ENCODE peak calls at places on chromosomes 6 and 20, in six cellular contexts. C is astrocyte of the cerebellum, B is ovary, P is neuronal stem cell, W is AG20443, T is NCI-H748 treated with DMSO at 0.1 percent for 48 hours. E is an unnamed sample.

GRCh38 chr20:50092436-50092835 is 20.5 kb downstream of the UBE2V1 start:
- DNase-seq in P (no peak), T (no peak), B (no peak), C (no peak), W (peak), E (no peak)

GRCh38 chr6:21826031-21826430 is 232.5 kb downstream of the SOX4 start:
- DNase-seq in T (no peak), B (no peak), C (no peak), P (peak), W (peak), E (no peak)

GRCh38 chr20:34604980-34605788 is 46.7 kb downstream of the MAP1LC3A start:
- DNase-seq in C (no peak), B (no peak), P (no peak), T (no peak), W (peak), E (peak)

GRCh38 chr20:31717478-31717946 is 5.2 kb downstream of the BCL2L1 start:
- DNase-seq in W (no peak), P (no peak), B (no peak), C (no peak), T (no peak), E (no peak)

GRCh38 chr6:7758456-7758855 is 32.6 kb downstream of the BMP6 start:
- DNase-seq in T (no peak), B (peak), P (no peak), W (peak), C (peak), E (peak)

GRCh38 chr20:32017711-32018251 is 7.5 kb downstream of the CCM2L start:
- DNase-seq in W (no peak), P (peak), B (no peak), C (no peak), T (peak), E (no peak)

GRCh38 chr6:146990284-146990683 is 213.9 kb upstream of the STXBP5 start:
- DNase-seq in P (no peak), T (no peak), B (no peak), W (peak), C (peak), E (peak)

GRCh38 chr20:63855363-63856110 is 5.8 kb upstream of the ABHD16B start:
- DNase-seq in P (no peak), C (no peak), T (no peak), B (peak), W (no peak), E (no peak)

GRCh38 chr6:141335476-141335875 is 797.2 kb upstream of the GJE1 start:
- DNase-seq in C (no peak), T (no peak), P (no peak), B (no peak), W (no peak), E (no peak)

GRCh38 chr6:93219447-93219846 is 199.9 kb downstream of the EPHA7 start:
- DNase-seq in W (no peak), P (no peak), B (no peak), T (no peak), C (no peak), E (no peak)

GRCh38 chr6:81981812-81982211 is 229.3 kb upstream of the TENT5A start:
- DNase-seq in B (no peak), C (no peak), P (no peak), W (peak), T (no peak), E (peak)

GRCh38 chr6:41182069-41183034 is 18.6 kb downstream of the TREML2 start:
- DNase-seq in T (peak), B (no peak), C (peak), P (peak), W (peak), E (peak)

GRCh38 chr6:26197736-26198625 is 110.8 kb downstream of the HFE start:
- DNase-seq in T (peak), P (no peak), B (peak), W (no peak), C (no peak), E (no peak)

GRCh38 chr20:63094767-63095499 is 88.2 kb upstream of the BHLHE23 start:
- DNase-seq in P (no peak), C (no peak), T (no peak), W (no peak), B (peak), E (no peak)

GRCh38 chr6:34491091-34491430 is 25.2 kb downstream of the PACSIN1 start:
- DNase-seq in B (peak), C (no peak), W (peak), P (no peak), T (no peak), E (no peak)

GRCh38 chr20:10132391-10132790 is 86.2 kb upstream of the SNAP25 start:
- DNase-seq in P (no peak), T (no peak), C (no peak), W (no peak), B (no peak), E (no peak)

GRCh38 chr6:113065606-113066005 is 718.5 kb downstream of the RFPL4B start:
- DNase-seq in B (no peak), C (peak), P (peak), T (no peak), W (peak), E (no peak)

GRCh38 chr20:49400410-49400809 is 82.1 kb downstream of the KCNB1 start:
- DNase-seq in T (no peak), W (peak), P (no peak), C (peak), B (peak), E (peak)

GRCh38 chr20:52586697-52587096 is 385.5 kb upstream of the TSHZ2 start:
- DNase-seq in B (no peak), C (no peak), T (no peak), W (no peak), P (no peak), E (no peak)

GRCh38 chr6:139376604-139377218 is 2.3 kb upstream of the CITED2 start:
- DNase-seq in P (no peak), W (peak), T (no peak), C (no peak), B (peak), E (no peak)

GRCh38 chr6:153130515-153131036 is 506 bp downstream of the RGS17 start:
- DNase-seq in T (no peak), P (peak), C (no peak), W (peak), B (peak), E (peak)

GRCh38 chr6:131635384-131636340 is 1.4 kb upstream of the ENPP3 start:
- DNase-seq in T (no peak), P (no peak), C (no peak), B (no peak), W (no peak), E (no peak)

GRCh38 chr6:44681782-44682181 is 294.3 kb downstream of the CDC5L start:
- DNase-seq in C (no peak), B (peak), P (no peak), W (no peak), T (no peak), E (no peak)

GRCh38 chr20:35463455-35464300 is 8.3 kb downstream of the CEP250 start:
- DNase-seq in T (peak), P (peak), W (peak), C (peak), B (no peak), E (peak)

GRCh38 chr6:88653936-88654335 is 309.5 kb downstream of the RNGTT start:
- DNase-seq in P (no peak), B (no peak), W (no peak), T (no peak), C (no peak), E (no peak)

GRCh38 chr6:160919713-160920112 is 71.9 kb upstream of the MAP3K4 start:
- DNase-seq in P (no peak), T (no peak), W (peak), C (peak), B (no peak), E (peak)

GRCh38 chr6:136014454-136015421 is 163.2 kb downstream of the PDE7B start:
- DNase-seq in P (no peak), B (peak), W (peak), C (peak), T (no peak), E (peak)

GRCh38 chr6:41155132-41155805 is 1.1 kb upstream of the TREML1 start:
- DNase-seq in B (no peak), T (no peak), C (no peak), W (no peak), P (no peak), E (no peak)